ENCODE peak calls at places on chromosomes 16 and 17, in eight cellular contexts. V, P, A, B, S, D, U and I are unnamed samples.

GRCh38 chr17:38452719-38453118 is 24.5 kb downstream of the ARHGAP23 start:
- DNase-seq in B (no peak), S (no peak), V (no peak), A (no peak), D (no peak), P (no peak), U (no peak), I (no peak)

GRCh38 chr17:82973456-82974135 is 105.8 kb upstream of the METRNL start:
- DNase-seq in D (no peak), U (no peak), S (no peak), A (no peak), V (no peak), B (no peak), P (no peak), I (no peak)

GRCh38 chr17:38636054-38636453 is 30.3 kb upstream of the SRCIN1 start:
- DNase-seq in D (no peak), B (no peak), V (no peak), P (no peak), A (no peak), S (no peak), U (no peak), I (no peak)

GRCh38 chr16:85988723-85989313 is 89.9 kb downstream of the IRF8 start:
- DNase-seq in P (no peak), S (no peak), V (no peak), A (no peak), B (no peak), U (no peak), D (no peak), I (no peak)

GRCh38 chr17:80281516-80281915 is 20.9 kb downstream of the RNF213 start:
- DNase-seq in S (no peak), D (no peak), U (no peak), B (no peak), P (no peak), A (no peak), V (no peak), I (no peak)

GRCh38 chr17:35740997-35741931 is 9.8 kb downstream of the RASL10B start:
- DNase-seq in U (peak), S (no peak), P (no peak), V (no peak), B (peak), A (no peak), D (no peak), I (no peak)

GRCh38 chr17:50307654-50308053 is 33.4 kb downstream of the TMEM92 start:
- DNase-seq in A (no peak), S (no peak), U (no peak), D (no peak), P (no peak), B (no peak), V (no peak), I (no peak)

GRCh38 chr17:50947844-50948514 is 81.8 kb upstream of the TOB1 start:
- DNase-seq in D (peak), P (no peak), S (no peak), B (no peak), V (no peak), U (peak), A (no peak), I (no peak)

GRCh38 chr17:59825533-59826316 is 67.0 kb downstream of the TUBD1 start:
- DNase-seq in S (no peak), P (peak), D (peak), U (no peak), V (no peak), B (peak), A (peak), I (peak)

GRCh38 chr17:69702078-69702477 is 287.6 kb downstream of the MAP2K6 start:
- DNase-seq in V (no peak), S (no peak), D (no peak), P (no peak), U (no peak), A (no peak), B (no peak), I (no peak)

GRCh38 chr17:57956311-57957119 is 1.3 kb upstream of the CUEDC1 start:
- DNase-seq in U (no peak), P (no peak), S (no peak), D (peak), A (no peak), V (peak), B (no peak), I (no peak)

GRCh38 chr17:63413128-63413527 is 33.0 kb downstream of the CYB561 start:
- DNase-seq in V (no peak), P (no peak), S (no peak), A (no peak), U (no peak), B (no peak), D (no peak), I (no peak)

GRCh38 chr17:60169921-60170817 is 20.4 kb downstream of the CA4 start:
- DNase-seq in B (peak), A (peak), S (no peak), V (no peak), P (peak), D (no peak), U (no peak), I (no peak)